ENCODE peak calls at places on chromosomes 4 and X, in six cellular contexts. Z is fibroblast of villous mesenchyme; O is kidney; M is transverse colon; B is CD8-positive, alpha-beta T cell; A is A549. W is an unnamed sample.

GRCh38 chrX:65994519-65995501 is 45.1 kb downstream of the VSIG4 start:
- DNase-seq in O (no peak), A (no peak), B (no peak), M (no peak), Z (no peak), W (no peak)

GRCh38 chr4:185535818-185536729 is 767 bp upstream of the PDLIM3 start:
- DNase-seq in Z (peak), O (no peak), B (no peak), M (peak), A (no peak), W (peak)

GRCh38 chr4:164779811-164780216 is 25.9 kb downstream of the SMIM31 start:
- DNase-seq in B (no peak), O (no peak), M (no peak), Z (peak), A (peak), W (peak)

GRCh38 chr4:40194602-40195161 is 2.1 kb upstream of the RHOH start:
- DNase-seq in A (no peak), O (no peak), B (no peak), Z (peak), M (peak), W (no peak)

GRCh38 chrX:150899191-150899757 is 806 bp upstream of the CD99L2 start:
- DNase-seq in M (peak), A (peak), B (no peak), Z (peak), O (peak), W (peak)

GRCh38 chrX:19791562-19791961 is 95.8 kb downstream of the SH3KBP1 start:
- DNase-seq in A (no peak), O (no peak), M (no peak), Z (peak), B (no peak), W (peak)

GRCh38 chrX:108511721-108512120 is 72.1 kb downstream of the COL4A5 start:
- DNase-seq in A (no peak), B (no peak), M (no peak), O (no peak), Z (peak), W (no peak)

GRCh38 chr4:97498875-97499274 is 644.4 kb downstream of the STPG2 start:
- DNase-seq in O (no peak), Z (peak), A (peak), B (no peak), M (no peak), W (no peak)

GRCh38 chr4:113446019-113446418 is 315.5 kb downstream of the CAMK2D start:
- DNase-seq in O (no peak), B (no peak), M (no peak), Z (peak), A (no peak), W (peak)

GRCh38 chr4:38387348-38387747 is 276.7 kb upstream of the KLF3 start:
- DNase-seq in Z (peak), A (no peak), M (peak), B (no peak), O (no peak), W (peak)

GRCh38 chrX:120672841-120673530 is 43.1 kb upstream of the C1GALT1C1 start:
- DNase-seq in O (no peak), A (no peak), B (no peak), M (no peak), Z (no peak), W (no peak)

GRCh38 chrX:79524642-79525041 is 157.5 kb upstream of the ITM2A start:
- DNase-seq in M (no peak), Z (no peak), A (no peak), O (no peak), B (no peak), W (no peak)

GRCh38 chrX:63675716-63676115 is 109.3 kb downstream of the ARHGEF9 start:
- DNase-seq in B (no peak), Z (no peak), O (no peak), M (no peak), A (no peak), W (no peak)

GRCh38 chrX:3788494-3789233 is 75.2 kb upstream of the PRKX start:
- DNase-seq in M (no peak), Z (no peak), A (no peak), O (no peak), B (no peak), W (no peak)

GRCh38 chr4:79476196-79476595 is 68.2 kb upstream of the GK2 start:
- DNase-seq in M (no peak), B (no peak), O (no peak), A (no peak), Z (no peak), W (peak)

GRCh38 chr4:3257691-3258482 is 8.9 kb downstream of the MSANTD1 start:
- DNase-seq in M (peak), B (no peak), O (peak), A (no peak), Z (no peak), W (peak)

GRCh38 chr4:156261230-156261629 is 307.6 kb upstream of the CTSO start:
- DNase-seq in Z (no peak), B (no peak), O (no peak), M (no peak), A (no peak), W (no peak)

GRCh38 chr4:77264826-77265225 is 107.8 kb downstream of the CCNG2 start:
- DNase-seq in A (no peak), Z (no peak), O (no peak), B (no peak), M (no peak), W (no peak)

GRCh38 chrX:22534643-22535042 is 261.9 kb downstream of the CBLL2 start:
- DNase-seq in M (peak), Z (peak), B (no peak), O (no peak), A (no peak), W (peak)

GRCh38 chr4:61086357-61086756 is 113.8 kb upstream of the ADGRL3 start:
- DNase-seq in O (no peak), A (no peak), M (no peak), Z (no peak), B (no peak), W (no peak)

GRCh38 chr4:94909645-94910044 is 151.9 kb downstream of the BMPR1B start:
- DNase-seq in M (no peak), A (no peak), O (no peak), B (no peak), Z (no peak), W (no peak)

GRCh38 chr4:94917146-94917545 is 159.4 kb downstream of the BMPR1B start:
- DNase-seq in B (no peak), M (no peak), A (no peak), O (no peak), Z (no peak), W (no peak)

GRCh38 chr4:94913316-94913715 is 155.6 kb downstream of the BMPR1B start:
- DNase-seq in Z (no peak), O (no peak), M (no peak), B (no peak), A (no peak), W (no peak)

GRCh38 chr4:94911141-94911540 is 153.4 kb downstream of the BMPR1B start:
- DNase-seq in Z (no peak), O (no peak), B (no peak), M (no peak), A (no peak), W (no peak)

DNA sequence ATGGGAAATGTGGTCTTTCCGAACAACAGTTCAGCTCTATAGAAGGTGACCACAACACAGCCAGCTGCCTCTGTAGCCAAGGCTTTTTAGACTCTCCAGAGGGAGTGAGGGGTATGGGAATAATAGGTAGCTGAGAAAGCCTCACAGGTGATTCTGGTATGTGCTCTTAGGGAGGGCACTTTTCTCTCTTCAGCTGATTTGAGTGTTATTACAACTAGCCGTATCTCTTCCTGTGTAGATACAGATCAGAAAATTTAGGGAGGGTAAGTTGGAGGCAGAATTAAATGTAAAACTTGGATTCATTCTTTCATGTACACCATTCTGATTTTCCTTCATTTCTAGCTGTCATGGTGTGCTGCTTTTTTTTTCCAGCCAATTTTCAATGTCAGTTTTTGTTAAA is 154.9 kb downstream of the BMPR1B start:
- DNase-seq in A (no peak), M (no peak), Z (no peak), B (no peak), O (no peak), W (no peak)
- H3K4me3 ChIP-seq in A (no peak), M (no peak), Z (no peak), B (no peak), O (no peak), W (no peak)

GRCh38 chr4:126479709-126480108 is 1153.0 kb upstream of the INTU start:
- DNase-seq in B (no peak), M (no peak), A (no peak), Z (no peak), O (no peak), W (no peak)
- TF ChIP-seq CTCF in B (no peak), M (no peak), A (no peak), Z (no peak), O (no peak), W (no peak)

DNA sequence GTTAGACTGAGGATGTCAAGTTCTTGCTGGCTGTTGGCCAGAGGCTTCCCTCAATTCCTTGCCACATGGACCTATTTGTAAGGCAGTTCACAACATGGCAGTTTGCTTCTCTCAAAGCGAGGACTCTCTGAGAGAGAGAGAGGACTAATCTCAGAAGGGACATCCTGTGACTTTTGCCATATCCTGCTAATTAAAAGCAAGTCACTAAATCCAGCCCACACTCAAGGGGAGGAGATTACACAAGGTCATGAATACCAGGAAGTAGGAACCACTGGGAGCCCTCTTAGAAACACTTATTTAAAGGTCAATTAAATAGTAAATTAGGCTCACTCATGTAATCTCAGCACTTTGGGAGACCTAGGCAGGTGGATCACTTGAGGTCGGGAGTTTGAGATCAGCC is 38.2 kb downstream of the PPP1R2C start:
- DNase-seq in A (no peak), O (no peak), Z (no peak), M (no peak), B (no peak), W (no peak)
- H3K4me3 ChIP-seq in A (no peak), O (no peak), Z (no peak), M (no peak), B (no peak), W (no peak)

DNA sequence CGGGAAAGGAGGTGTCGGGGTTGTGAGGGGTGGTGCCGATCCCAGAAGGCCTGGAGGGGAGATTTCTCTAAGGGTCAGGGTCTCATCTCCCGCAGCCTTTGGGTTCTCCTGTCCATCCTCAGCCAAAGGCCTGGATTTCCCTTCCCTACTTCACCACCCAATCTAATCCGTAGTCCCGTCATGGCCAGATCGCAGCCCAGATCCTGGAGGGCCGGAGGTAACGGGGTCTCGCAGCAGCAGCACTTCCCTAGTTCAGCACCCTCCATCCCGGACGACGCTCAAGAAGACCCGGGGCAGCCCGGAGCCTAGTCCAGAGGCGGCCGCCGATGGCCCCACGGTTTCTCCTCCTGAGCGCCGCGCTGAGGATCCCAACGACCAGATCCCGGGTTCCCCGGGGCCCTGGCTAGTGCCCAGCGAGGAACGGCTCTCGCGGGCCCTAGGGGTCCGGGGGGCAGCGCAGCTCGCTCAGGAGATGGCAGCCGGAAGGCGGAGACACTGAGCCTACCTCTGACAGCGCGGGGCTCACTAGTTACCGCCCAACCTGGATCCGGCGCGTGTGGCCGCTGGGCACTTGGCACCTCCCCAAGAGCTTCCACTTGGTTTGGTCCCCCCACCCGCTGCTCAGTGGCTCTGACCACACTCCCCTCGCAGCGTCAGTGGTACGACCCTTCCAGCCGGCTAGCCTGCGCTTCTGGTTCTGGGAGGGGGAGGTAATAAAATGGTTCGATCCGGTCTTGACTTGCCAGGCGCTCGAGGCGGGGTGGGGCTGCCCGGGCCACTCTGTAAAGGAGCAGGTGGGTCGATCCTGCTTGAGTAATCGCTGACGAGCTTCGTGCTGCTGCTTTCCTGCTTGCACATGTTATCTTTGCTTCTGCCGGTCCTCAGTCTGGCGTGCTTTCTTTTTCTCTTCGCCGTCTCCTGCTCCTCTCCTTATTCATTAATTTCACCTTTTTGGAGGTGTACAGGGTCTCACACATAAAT is 3.6 kb downstream of the MAGIX start:
- DNase-seq in Z (peak), B (no peak), A (no peak), O (peak), M (peak), W (peak)
- TF ChIP-seq CTCF in Z (no peak), B (peak), A (no peak), O (no peak), M (peak), W (peak)

GRCh38 chrX:153670748-153671588 is 2.6 kb downstream of the PNCK start:
- DNase-seq in O (peak), M (no peak), B (no peak), Z (no peak), A (no peak), W (no peak)

GRCh38 chrX:153673398-153674218 is at the start of gene PNCK:
- DNase-seq in A (no peak), M (no peak), B (no peak), Z (no peak), O (peak), W (no peak)

GRCh38 chrX:153671589-153672530 is 1.8 kb downstream of the PNCK start:
- DNase-seq in M (no peak), O (no peak), B (no peak), A (no peak), Z (no peak), W (no peak)

GRCh38 chrX:153674219-153674851 is 722 bp upstream of the PNCK start:
- DNase-seq in Z (no peak), O (peak), B (no peak), M (no peak), A (no peak), W (no peak)

GRCh38 chrX:153672531-153673397 is 849 bp downstream of the PNCK start:
- DNase-seq in A (no peak), O (peak), Z (peak), B (no peak), M (no peak), W (no peak)
- H3K4me3 ChIP-seq in A (no peak), O (no peak), Z (no peak), B (no peak), M (no peak), W (no peak)

GRCh38 chr4:6343950-6344408 is 74.3 kb downstream of the WFS1 start:
- DNase-seq in B (no peak), O (peak), Z (no peak), M (no peak), A (peak), W (peak)
- TF ChIP-seq CTCF in B (no peak), O (no peak), Z (no peak), M (no peak), A (peak), W (peak)

GRCh38 chr4:8939160-8939855 is 67.7 kb upstream of the HMX1 start:
- DNase-seq in B (no peak), A (no peak), Z (no peak), M (no peak), O (no peak), W (no peak)
- H3K4me3 ChIP-seq in B (no peak), A (no peak), Z (no peak), M (no peak), O (no peak), W (no peak)

DNA sequence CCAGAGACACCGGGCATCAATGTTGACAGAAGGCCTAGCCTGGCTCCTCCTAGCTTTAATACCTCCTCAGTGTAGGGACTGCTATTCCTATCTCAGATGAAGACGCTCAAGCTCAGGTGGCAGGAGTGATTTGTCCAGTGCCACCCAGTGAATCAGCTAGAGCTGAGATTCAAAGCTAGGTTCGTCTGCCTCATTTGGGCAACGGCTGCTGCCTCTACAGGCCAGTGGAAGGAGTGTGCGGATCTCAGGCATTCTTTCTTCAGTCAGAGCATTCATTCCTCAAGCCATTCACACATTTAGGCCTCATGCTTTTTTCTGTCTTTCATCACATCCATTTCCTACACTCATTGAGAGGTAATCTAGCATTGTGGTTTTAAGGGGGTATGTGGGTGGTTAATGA is 7.3 kb downstream of the TSR2 start:
- DNase-seq in B (no peak), M (no peak), A (peak), O (no peak), Z (no peak), W (peak)
- TF ChIP-seq CTCF in B (no peak), M (no peak), A (no peak), O (no peak), Z (no peak), W (peak)